ENCODE peak calls at places on chromosomes 13 and 19, in five cellular contexts. W, H, I, G and S are unnamed samples. For H3K4me1, the result is how much of the 10 kb centered on the place peaks cover.

GRCh38 chr13:44407379-44407778 is 33.8 kb downstream of the SERP2 start:
- DNase-seq in W (no peak), H (no peak), I (no peak), G (no peak), S (no peak)

GRCh38 chr19:11418166-11418517 is 972 bp downstream of the RGL3 start:
- DNase-seq in W (no peak), H (no peak), I (no peak), G (no peak), S (no peak)

GRCh38 chr13:92963029-92963428 is 263.6 kb upstream of the GPC6 start:
- DNase-seq in W (no peak), H (no peak), I (no peak), G (no peak), S (no peak)

GRCh38 chr13:97967948-97968347 is 14.5 kb downstream of the IPO5 start:
- DNase-seq in W (no peak), H (no peak), I (no peak), G (no peak), S (no peak)

GRCh38 chr13:26785845-26786630 is 25.5 kb upstream of the GPR12 start:
- DNase-seq in W (no peak), H (peak), I (peak), G (no peak), S (no peak)

GRCh38 chr19:16463991-16464575 is 7.7 kb downstream of the EPS15L1 start:
- DNase-seq in W (no peak), H (peak), I (no peak), G (no peak), S (no peak)

GRCh38 chr19:37999309-38000213 is 92.6 kb downstream of the SIPA1L3 start:
- DNase-seq in W (no peak), H (peak), I (peak), G (peak), S (peak)

GRCh38 chr13:20526664-20527063 is 1.0 kb upstream of the CRYL1 start:
- DNase-seq in W (no peak), H (no peak), I (no peak), G (peak), S (no peak)

GRCh38 chr13:113848020-113848419 is 15.9 kb downstream of the GAS6 start:
- DNase-seq in W (no peak), H (no peak), I (peak), G (no peak), S (no peak)

GRCh38 chr19:16637535-16637934 is 9.5 kb upstream of the MED26 start:
- DNase-seq in W (no peak), H (no peak), I (no peak), G (no peak), S (no peak)

GRCh38 chr19:54325194-54325621 is 12.2 kb upstream of the LILRA5 start:
- DNase-seq in W (no peak), H (no peak), I (no peak), G (peak), S (no peak)

GRCh38 chr19:14450168-14450874 is 17.2 kb downstream of the PKN1 start:
- DNase-seq in W (no peak), H (no peak), I (no peak), G (peak), S (peak)

GRCh38 chr13:45765464-45765863 is 63.3 kb downstream of the CBY2 start:
- DNase-seq in W (no peak), H (no peak), I (no peak), G (no peak), S (no peak)

GRCh38 chr13:95571941-95572340 is 19.4 kb downstream of the CLDN10 start:
- DNase-seq in W (no peak), H (no peak), I (no peak), G (no peak), S (no peak)

GRCh38 chr19:14375582-14376291 is 5.5 kb upstream of the ADGRE5 start:
- DNase-seq in W (no peak), H (peak), I (no peak), G (peak), S (peak)

GRCh38 chr19:31678421-31678820 is 329.2 kb upstream of the TSHZ3 start:
- DNase-seq in W (no peak), H (no peak), I (no peak), G (no peak), S (no peak)

GRCh38 chr13:96963786-96964475 is 30.3 kb downstream of the OXGR1 start:
- DNase-seq in W (no peak), H (no peak), I (no peak), G (no peak), S (no peak)

GRCh38 chr13:51590966-51591627 is 6.8 kb downstream of the WDFY2 start:
- DNase-seq in W (peak), H (peak), I (no peak), G (peak), S (no peak)

GRCh38 chr13:46297338-46297737 is 85.6 kb downstream of the LRRC63 start:
- DNase-seq in W (no peak), H (no peak), I (no peak), G (peak), S (no peak)

GRCh38 chr13:114077938-114078335 is 54.5 kb downstream of the RASA3 start:
- DNase-seq in W (no peak), H (peak), I (peak), G (no peak), S (peak)

GRCh38 chr13:34358811-34359513 is 541.0 kb downstream of the RFC3 start:
- DNase-seq in W (no peak), H (no peak), I (no peak), G (no peak), S (no peak)

GRCh38 chr13:103188688-103189326 is 122.6 kb upstream of the SLC10A2 start:
- DNase-seq in W (no peak), H (no peak), I (no peak), G (peak), S (no peak)

GRCh38 chr19:11365557-11366117 is 8.8 kb upstream of the SWSAP1 start:
- DNase-seq in W (no peak), H (no peak), I (no peak), G (no peak), S (no peak)

GRCh38 chr19:44905437-44906160 is at the start of gene APOE:
- DNase-seq in W (no peak), H (peak), I (no peak), G (no peak), S (no peak)

GRCh38 chr13:31263346-31263745 is 63.6 kb downstream of the B3GLCT start:
- DNase-seq in W (no peak), H (no peak), I (no peak), G (no peak), S (no peak)

GRCh38 chr19:12946092-12946845 is 607 bp downstream of the RAD23A start:
- DNase-seq in W (peak), H (peak), I (no peak), G (peak), S (peak)

GRCh38 chr13:35531551-35531950 is 55.1 kb upstream of the MAB21L1 start:
- DNase-seq in W (no peak), H (no peak), I (no peak), G (no peak), S (no peak)

GRCh38 chr19:43799502-43800142 is 2.6 kb downstream of the LYPD5 start:
- DNase-seq in W (no peak), H (no peak), I (no peak), G (no peak), S (no peak)

GRCh38 chr19:13036366-13036976 is 41.2 kb downstream of the NFIX start:
- DNase-seq in W (no peak), H (no peak), I (no peak), G (no peak), S (peak)

GRCh38 chr19:13215572-13216380 is 65.6 kb downstream of the IER2 start:
- DNase-seq in W (no peak), H (no peak), I (no peak), G (no peak), S (no peak)

GRCh38 chr19:29971648-29972047 is 29.6 kb downstream of the URI1 start:
- DNase-seq in W (no peak), H (no peak), I (no peak), G (no peak), S (no peak)

GRCh38 chr13:79528356-79528755 is 47.4 kb downstream of the NDFIP2 start:
- DNase-seq in W (no peak), H (no peak), I (no peak), G (no peak), S (no peak)

GRCh38 chr13:105414639-105415038 is 1120.8 kb downstream of the EFNB2 start:
- DNase-seq in W (no peak), H (no peak), I (no peak), G (no peak), S (no peak)

GRCh38 chr13:35771898-35772297 is 295.4 kb upstream of the MAB21L1 start:
- DNase-seq in W (no peak), H (no peak), I (no peak), G (no peak), S (no peak)

GRCh38 chr13:110230661-110231347 is 76.2 kb downstream of the COL4A1 start:
- DNase-seq in W (no peak), H (no peak), I (no peak), G (no peak), S (no peak)

GRCh38 chr13:60331249-60332012 is 65.6 kb upstream of the TDRD3 start:
- DNase-seq in W (no peak), H (no peak), I (no peak), G (no peak), S (no peak)

GRCh38 chr13:105389373-105389772 is 1146.1 kb downstream of the EFNB2 start:
- DNase-seq in W (no peak), H (no peak), I (no peak), G (no peak), S (no peak)

GRCh38 chr13:19864018-19864338 is 529 bp upstream of the ZMYM5 start:
- DNase-seq in W (peak), H (peak), I (peak), G (peak), S (peak)

GRCh38 chr13:29454931-29455481 is 140.5 kb downstream of the SLC7A1 start:
- DNase-seq in W (peak), H (no peak), I (no peak), G (peak), S (no peak)

GRCh38 chr19:3370728-3371591 is 4.6 kb downstream of the NFIC start:
- DNase-seq in W (no peak), H (peak), I (no peak), G (no peak), S (no peak)
- H3K4me1 ChIP-seq in W (under half), H (half or more), I (half or more), G (under half), S (half or more)

GRCh38 chr19:8366961-8367326 is 3.0 kb downstream of the ANGPTL4 start:
- DNase-seq in W (no peak), H (peak), I (no peak), G (no peak), S (no peak)

GRCh38 chr19:8361921-8362793 is 1.8 kb upstream of the ANGPTL4 start:
- DNase-seq in W (peak), H (peak), I (peak), G (peak), S (peak)

GRCh38 chr19:8366121-8366581 is 2.2 kb downstream of the ANGPTL4 start:
- DNase-seq in W (no peak), H (no peak), I (no peak), G (no peak), S (no peak)

GRCh38 chr19:8367327-8368001 is 3.5 kb downstream of the ANGPTL4 start:
- DNase-seq in W (peak), H (peak), I (peak), G (peak), S (peak)

DNA sequence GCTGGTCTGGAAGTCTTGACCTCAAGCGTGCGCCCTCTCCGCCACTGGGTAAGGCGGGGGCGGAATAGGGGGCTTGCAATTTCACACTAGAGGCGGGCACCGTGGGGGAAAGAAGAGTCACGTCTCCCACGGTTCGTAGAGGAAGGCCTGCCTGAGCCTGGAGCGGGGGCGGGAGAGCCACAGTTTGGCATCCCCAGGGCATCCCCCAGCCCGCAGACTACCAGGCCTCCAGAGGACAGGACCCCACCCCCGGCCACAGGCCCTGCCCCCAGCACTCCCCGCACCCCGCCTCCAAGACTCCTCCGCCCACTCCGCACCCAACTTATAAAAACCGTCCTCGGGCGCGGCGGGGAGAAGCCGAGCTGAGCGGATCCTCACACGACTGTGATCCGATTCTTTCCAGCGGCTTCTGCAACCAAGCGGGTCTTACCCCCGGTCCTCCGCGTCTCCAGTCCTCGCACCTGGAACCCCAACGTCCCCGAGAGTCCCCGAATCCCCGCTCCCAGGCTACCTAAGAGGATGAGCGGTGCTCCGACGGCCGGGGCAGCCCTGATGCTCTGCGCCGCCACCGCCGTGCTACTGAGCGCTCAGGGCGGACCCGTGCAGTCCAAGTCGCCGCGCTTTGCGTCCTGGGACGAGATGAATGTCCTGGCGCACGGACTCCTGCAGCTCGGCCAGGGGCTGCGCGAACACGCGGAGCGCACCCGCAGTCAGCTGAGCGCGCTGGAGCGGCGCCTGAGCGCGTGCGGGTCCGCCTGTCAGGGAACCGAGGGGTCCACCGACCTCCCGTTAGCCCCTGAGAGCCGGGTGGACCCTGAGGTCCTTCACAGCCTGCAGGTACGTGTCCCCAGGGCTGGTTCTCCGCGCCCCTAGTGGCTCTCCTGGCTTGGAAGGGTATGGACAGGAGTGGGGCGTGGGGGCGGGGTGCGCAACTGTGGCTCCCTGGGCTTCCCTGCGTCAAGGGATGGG is at the start of gene ANGPTL4:
- DNase-seq in W (peak), H (peak), I (peak), G (peak), S (peak)
- TF ChIP-seq POLR2A in W (peak), H (peak), I (no peak), G (peak), S (no peak)

DNA sequence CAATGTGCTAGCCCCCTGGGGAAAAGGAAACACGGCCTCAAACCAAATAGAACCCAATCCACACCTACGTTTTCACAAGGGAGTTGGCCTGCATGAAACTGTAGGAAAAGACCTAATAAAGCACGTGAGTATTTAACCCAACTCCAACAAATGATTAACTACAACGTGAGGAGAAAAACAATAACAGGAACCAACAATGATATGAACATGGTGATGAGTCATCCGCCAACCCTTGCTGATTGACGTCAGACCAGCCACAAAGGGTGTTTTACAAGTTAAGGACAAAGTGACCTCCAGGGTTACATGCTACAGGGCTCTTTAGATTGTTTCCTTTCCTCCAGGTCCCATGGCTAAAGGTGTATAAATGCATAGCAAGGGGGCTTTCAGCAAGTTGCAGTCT is 460.5 kb downstream of the COG6 start:
- DNase-seq in W (no peak), H (peak), I (no peak), G (peak), S (peak)
- H3K27ac ChIP-seq in W (no peak), H (no peak), I (peak), G (peak), S (no peak)

GRCh38 chr19:1136201-1136600 is 32.4 kb downstream of the GPX4 start:
- DNase-seq in W (no peak), H (no peak), I (no peak), G (no peak), S (no peak)
- H3K4me1 ChIP-seq in W (under half), H (under half), I (under half), G (under half), S (under half)

DNA sequence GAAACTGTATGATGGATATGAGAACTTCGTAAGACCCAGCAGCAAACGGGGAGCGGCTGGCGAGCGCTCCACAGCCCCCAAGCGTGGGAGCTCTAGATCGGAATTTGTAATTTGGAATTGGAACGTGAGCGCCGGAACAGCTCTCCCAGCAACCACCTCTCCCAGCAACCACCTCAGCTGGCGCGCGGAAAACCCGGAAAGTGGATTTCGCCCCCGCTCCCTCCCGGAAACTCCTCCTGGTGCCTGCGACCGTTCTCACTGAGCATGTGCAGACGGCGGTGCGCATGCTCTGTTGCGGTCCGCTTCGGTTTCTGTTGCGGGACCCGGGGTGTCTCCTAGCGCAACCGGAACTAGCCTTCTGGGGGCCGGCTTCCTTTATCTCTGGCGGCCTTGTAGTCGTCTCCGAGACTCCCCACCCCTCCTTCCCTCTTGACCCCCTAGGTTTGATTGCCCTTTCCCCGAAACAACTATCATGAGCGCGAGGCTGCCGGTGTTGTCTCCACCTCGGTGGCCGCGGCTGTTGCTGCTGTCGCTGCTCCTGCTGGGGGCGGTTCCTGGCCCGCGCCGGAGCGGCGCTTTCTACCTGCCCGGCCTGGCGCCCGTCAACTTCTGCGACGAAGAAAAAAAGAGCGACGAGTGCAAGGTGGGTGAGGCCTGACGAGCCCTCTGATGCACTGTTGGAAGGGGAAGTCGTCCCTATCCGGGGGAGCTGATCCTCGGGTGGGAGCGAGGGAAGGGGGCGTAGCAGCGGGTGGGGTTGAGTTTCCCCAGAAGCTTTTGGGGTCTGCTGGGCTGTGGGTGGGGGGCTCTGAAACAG is at the start of gene TM9SF2:
- DNase-seq in W (peak), H (peak), I (peak), G (peak), S (peak)
- TF ChIP-seq POLR2A in W (peak), H (peak), I (no peak), G (peak), S (no peak)

GRCh38 chr13:102142473-102142826 is 259.4 kb downstream of the FGF14 start:
- DNase-seq in W (no peak), H (no peak), I (no peak), G (no peak), S (no peak)
- H3K27ac ChIP-seq in W (no peak), H (no peak), I (no peak), G (no peak), S (no peak)

DNA sequence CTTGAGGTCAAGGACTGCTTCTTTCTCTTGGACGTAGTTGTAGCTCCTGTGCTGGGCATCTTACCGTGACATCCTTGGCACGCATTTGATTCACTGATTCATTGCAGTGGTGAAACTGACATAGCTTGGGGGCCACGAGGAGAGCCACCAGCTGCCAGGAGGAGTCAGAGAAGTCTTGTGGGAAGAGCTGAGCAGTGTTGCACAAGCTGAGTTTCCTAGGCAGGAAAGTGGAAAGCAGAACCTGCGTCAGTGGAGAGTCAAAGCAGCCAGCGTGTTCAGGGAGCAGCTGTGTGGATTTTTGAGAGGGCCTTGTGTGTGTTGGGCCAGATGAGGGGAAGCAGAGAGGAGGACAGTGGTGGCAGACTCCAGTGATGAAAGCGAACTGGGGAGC is 5.3 kb upstream of the GPR183 start:
- DNase-seq in W (no peak), H (peak), I (peak), G (no peak), S (peak)
- H3K4me1 ChIP-seq in W (under half), H (under half), I (under half), G (under half), S (under half)

GRCh38 chr19:19758164-19758563 is 25.3 kb upstream of the ZNF14 start:
- DNase-seq in W (no peak), H (no peak), I (no peak), G (no peak), S (no peak)
- TF ChIP-seq POLR2A in W (no peak), H (no peak), I (no peak), G (no peak), S (no peak)

DNA sequence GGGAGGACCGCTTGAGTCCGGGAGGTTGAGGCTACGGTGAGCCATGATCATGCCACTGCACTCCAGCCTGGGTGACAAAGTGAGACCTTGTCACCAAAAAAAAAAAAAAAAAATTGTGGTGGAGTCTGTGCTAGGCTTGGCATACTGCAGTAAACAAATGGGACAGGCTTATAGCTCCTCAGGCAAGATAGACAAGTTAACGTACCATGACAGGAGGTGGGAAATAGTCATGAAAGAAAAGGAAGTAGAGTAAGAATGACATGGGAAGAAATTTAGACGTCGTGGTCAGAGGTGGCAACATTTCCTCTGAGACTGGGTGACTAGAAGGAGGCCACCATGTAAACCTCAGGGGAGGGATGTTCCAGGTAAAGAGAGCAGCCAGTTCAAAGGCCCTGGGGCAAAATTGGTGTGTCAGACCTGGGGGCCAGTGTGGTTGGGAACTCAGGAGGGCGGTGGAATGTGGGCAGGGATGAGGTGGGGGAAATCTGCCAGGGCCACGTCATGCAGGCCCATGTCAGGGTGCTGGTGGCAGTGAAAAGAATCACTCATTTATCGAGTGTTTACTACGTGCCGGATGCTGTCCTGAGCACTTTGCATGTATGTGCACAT is 5.6 kb downstream of the SNRPA start:
- DNase-seq in W (no peak), H (no peak), I (no peak), G (no peak), S (no peak)
- H3K27ac ChIP-seq in W (no peak), H (no peak), I (no peak), G (no peak), S (no peak)